ENCODE peak calls at places on chromosomes 16 and 17, in six cellular contexts. I is K562, K is HepG2, A is H1, Y is HCT116, V is GM12878. H is an unnamed sample.
A peak's percentile ranks its signal among the peaks of the same experiment; 100 is the strongest.

GRCh38 chr16:30185683-30186421 is 2.5 kb downstream of the CORO1A start:
- DNase-seq in K (no peak), V (peak; percentile 79), Y (no peak), I (no peak), A (peak; percentile 51), H (peak; percentile 30)

GRCh38 chr17:33889079-33889478 is 366.0 kb upstream of the CCL2 start:
- DNase-seq in Y (no peak), I (peak; percentile 57), K (no peak), V (no peak), A (no peak), H (no peak)

GRCh38 chr17:80364091-80364691 is 50.8 kb upstream of the ENDOV start:
- DNase-seq in Y (peak; percentile 8), V (no peak), I (no peak), A (peak; percentile 76), K (peak; percentile 20), H (peak; percentile 83)

GRCh38 chr17:73611630-73612029 is 32.6 kb downstream of the SDK2 start:
- DNase-seq in Y (no peak), K (no peak), A (no peak), I (no peak), V (no peak), H (no peak)

GRCh38 chr16:53457670-53458069 is 23.4 kb downstream of the RBL2 start:
- DNase-seq in A (no peak), K (no peak), V (peak; percentile 92), I (no peak), Y (no peak), H (no peak)

GRCh38 chr16:49631521-49632041 is 224.3 kb downstream of the ZNF423 start:
- DNase-seq in Y (no peak), A (no peak), V (no peak), I (no peak), K (no peak), H (no peak)

GRCh38 chr17:47726796-47727703 is 6.0 kb upstream of the TBX21 start:
- DNase-seq in V (no peak), Y (no peak), K (no peak), I (no peak), A (no peak), H (peak; percentile 68)

GRCh38 chr17:43962479-43962878 is 8.7 kb upstream of the PYY start:
- DNase-seq in K (no peak), I (no peak), A (no peak), V (no peak), Y (no peak), H (no peak)

GRCh38 chr16:63655846-63656245 is 1466.0 kb downstream of the CDH11 start:
- DNase-seq in K (no peak), V (no peak), I (no peak), Y (no peak), A (no peak), H (no peak)

GRCh38 chr17:48626470-48627241 is 498 bp upstream of the HOXB9 start:
- DNase-seq in Y (peak; percentile 88), V (no peak), A (no peak), K (no peak), I (peak; percentile 92), H (no peak)

GRCh38 chr17:76612977-76613851 is 27.6 kb upstream of the ST6GALNAC2 start:
- DNase-seq in Y (peak; percentile 99), V (no peak), A (peak; percentile 80), K (peak; percentile 94), I (peak; percentile 51), H (no peak)

GRCh38 chr17:75013077-75013391 is 564 bp downstream of the MRPL58 start:
- DNase-seq in V (no peak), A (no peak), K (no peak), Y (no peak), I (peak; percentile 32), H (no peak)

GRCh38 chr16:79639576-79640311 is 39.2 kb upstream of the MAF start:
- DNase-seq in A (no peak), K (no peak), V (no peak), I (no peak), Y (no peak), H (no peak)

GRCh38 chr17:385836-386144 is 33.2 kb upstream of the RPH3AL start:
- DNase-seq in A (no peak), V (no peak), K (no peak), Y (no peak), I (no peak), H (no peak)

GRCh38 chr17:17143501-17143900 is 62.6 kb downstream of the PLD6 start:
- DNase-seq in K (no peak), A (no peak), V (no peak), Y (no peak), I (no peak), H (no peak)

GRCh38 chr16:14559809-14560227 is 70.2 kb downstream of the PARN start:
- DNase-seq in I (no peak), Y (no peak), A (no peak), K (peak; percentile 68), V (no peak), H (no peak)

GRCh38 chr17:62581769-62582168 is 45.7 kb upstream of the MRC2 start:
- DNase-seq in Y (no peak), A (no peak), V (no peak), I (no peak), K (no peak), H (no peak)

GRCh38 chr17:57999496-58000017 is 7.5 kb downstream of the SRSF1 start:
- DNase-seq in I (no peak), V (peak; percentile 55), Y (peak; percentile 80), K (peak; percentile 76), A (no peak), H (peak; percentile 54)

GRCh38 chr16:8903004-8903403 is 20.9 kb downstream of the LITAFD start:
- DNase-seq in Y (no peak), A (no peak), K (no peak), V (no peak), I (no peak), H (no peak)

GRCh38 chr17:42387663-42388380 is 420 bp downstream of the STAT3 start:
- DNase-seq in A (peak; percentile 80), I (peak; percentile 42), Y (no peak), V (no peak), K (no peak), H (peak; percentile 26)

GRCh38 chr16:67846063-67846319 is 742 bp upstream of the NUTF2 start:
- DNase-seq in K (no peak), Y (no peak), I (no peak), A (no peak), V (no peak), H (no peak)
- H3K4me1 ChIP-seq in K (peaks cover 50% of the 10 kb centered on the region), Y (peaks cover 20% of the 10 kb centered on the region), I (peaks cover 57% of the 10 kb centered on the region), A (peaks cover 32% of the 10 kb centered on the region), V (peaks cover 29% of the 10 kb centered on the region), H (peaks cover 42% of the 10 kb centered on the region)

GRCh38 chr16:60031751-60032150 is 1297.6 kb upstream of the GOT2 start:
- DNase-seq in K (no peak), I (no peak), V (no peak), Y (no peak), A (no peak), H (no peak)
- TF ChIP-seq YY1 in K (no peak), I (no peak), V (no peak), Y (no peak), A (no peak), H (no peak)

DNA sequence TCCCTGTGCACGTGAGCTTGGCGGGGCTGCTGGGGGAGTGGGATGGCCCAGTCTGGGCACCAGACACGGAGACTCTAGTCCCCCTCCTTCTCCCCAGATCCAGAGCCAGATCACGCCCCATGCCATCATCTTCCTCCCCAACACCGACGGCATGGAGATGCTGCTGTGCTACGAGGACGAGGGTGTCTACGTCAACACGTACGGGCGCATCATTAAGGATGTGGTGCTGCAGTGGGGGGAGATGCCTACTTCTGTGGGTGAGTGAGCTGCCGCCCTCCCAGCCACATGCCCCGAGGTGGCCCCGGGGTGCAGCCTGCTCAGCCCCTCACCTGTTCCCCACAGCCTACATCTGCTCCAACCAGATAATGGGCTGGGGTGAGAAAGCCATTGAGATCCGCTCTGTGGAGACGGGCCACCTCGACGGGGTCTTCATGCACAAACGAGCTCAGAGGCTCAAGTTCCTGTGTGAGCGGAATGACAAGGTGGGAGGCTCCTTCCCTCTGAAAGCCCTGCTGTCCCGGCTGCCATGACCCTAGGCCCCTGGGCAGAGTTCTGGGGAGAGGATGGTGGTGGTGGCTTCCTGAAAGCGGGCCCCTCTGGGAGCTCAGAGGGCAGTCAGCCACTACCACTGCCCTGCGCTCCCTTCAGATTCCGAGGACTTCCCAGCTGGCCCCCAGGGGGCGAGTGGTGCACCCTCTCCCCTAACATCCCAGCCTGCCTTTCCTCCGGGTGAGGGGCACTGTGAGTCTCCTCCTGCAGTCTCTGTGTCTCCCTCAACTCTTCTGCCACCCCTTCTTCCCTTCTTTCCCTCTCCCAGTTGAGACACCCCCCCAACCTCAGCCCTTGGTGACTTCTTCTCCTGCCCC is 2.8 kb upstream of the C17orf107 start:
- DNase-seq in A (no peak), I (no peak), V (no peak), Y (no peak), K (no peak), H (no peak)
- TF ChIP-seq CTCF in A (no peak), I (no peak), V (no peak), Y (no peak), K (no peak), H (no peak)

GRCh38 chr17:4448197-4448980 is 14.6 kb downstream of the SPNS3 start:
- DNase-seq in K (no peak), A (no peak), Y (no peak), V (no peak), I (no peak), H (no peak)

GRCh38 chr17:4446326-4447051 is 12.7 kb downstream of the SPNS3 start:
- DNase-seq in K (no peak), V (no peak), A (no peak), Y (no peak), I (no peak), H (no peak)

GRCh38 chr17:4445731-4446130 is 12.0 kb downstream of the SPNS3 start:
- DNase-seq in V (no peak), I (no peak), Y (no peak), A (no peak), K (no peak), H (no peak)

GRCh38 chr17:4450710-4451316 is 17.1 kb downstream of the SPNS3 start:
- DNase-seq in V (no peak), I (no peak), Y (no peak), K (no peak), A (no peak), H (no peak)

GRCh38 chr17:4449736-4450135 is 16.0 kb downstream of the SPNS3 start:
- DNase-seq in K (no peak), A (no peak), I (no peak), V (no peak), Y (no peak), H (peak; percentile 37)
- H3K4me1 ChIP-seq in K (peaks cover 54% of the 10 kb centered on the region), A (no peaks in the 10 kb centered on the region), I (no peaks in the 10 kb centered on the region), V (no peaks in the 10 kb centered on the region), Y (peaks cover 5% of the 10 kb centered on the region), H (peaks cover 5% of the 10 kb centered on the region)

H was measured in SK-N-SH.